ENCODE peak calls at places on chromosome 1, in nine cellular contexts. U, P, J, S, Z, D, Y, C and N are unnamed samples.

GRCh38 chr1:175857756-175858155 is 114.4 kb upstream of the TNR start:
- DNase-seq in U (no peak), P (no peak), J (no peak), S (no peak), Z (no peak), D (no peak), Y (no peak), C (no peak), N (no peak)

GRCh38 chr1:228099331-228099732 is 3.8 kb downstream of the C1orf35 start:
- DNase-seq in U (no peak), P (no peak), J (no peak), S (no peak), Z (no peak), D (no peak), Y (no peak), C (no peak), N (no peak)

GRCh38 chr1:25055045-25055780 is 125.1 kb upstream of the RUNX3 start:
- DNase-seq in U (no peak), P (no peak), J (no peak), S (no peak), Z (no peak), D (no peak), Y (no peak), C (peak), N (no peak)

GRCh38 chr1:15749399-15750291 is 7.3 kb downstream of the TMEM82 start:
- DNase-seq in U (no peak), P (no peak), J (no peak), S (no peak), Z (peak), D (no peak), Y (no peak), C (no peak), N (no peak)

GRCh38 chr1:87814573-87814972 is 485.9 kb downstream of the LMO4 start:
- DNase-seq in U (no peak), P (no peak), J (no peak), S (no peak), Z (no peak), D (no peak), Y (no peak), C (no peak), N (no peak)

GRCh38 chr1:161139765-161140164 is 7.3 kb upstream of the DEDD start:
- DNase-seq in U (peak), P (peak), J (no peak), S (peak), Z (peak), D (peak), Y (no peak), C (no peak), N (peak)

GRCh38 chr1:7560128-7560527 is 211.0 kb upstream of the VAMP3 start:
- DNase-seq in U (no peak), P (no peak), J (no peak), S (no peak), Z (no peak), D (no peak), Y (no peak), C (no peak), N (no peak)

GRCh38 chr1:209106237-209106741 is 477.2 kb upstream of the CAMK1G start:
- DNase-seq in U (no peak), P (peak), J (no peak), S (no peak), Z (peak), D (no peak), Y (peak), C (no peak), N (no peak)

GRCh38 chr1:61184035-61184713 is 101.8 kb downstream of the NFIA start:
- DNase-seq in U (no peak), P (no peak), J (no peak), S (no peak), Z (peak), D (no peak), Y (peak), C (no peak), N (peak)

GRCh38 chr1:109265741-109266330 is 16.5 kb downstream of the CELSR2 start:
- DNase-seq in U (no peak), P (no peak), J (no peak), S (no peak), Z (no peak), D (no peak), Y (no peak), C (no peak), N (no peak)

GRCh38 chr1:233614743-233615521 is 1.0 kb downstream of the KCNK1 start:
- DNase-seq in U (no peak), P (peak), J (no peak), S (no peak), Z (no peak), D (no peak), Y (no peak), C (no peak), N (no peak)

GRCh38 chr1:163410073-163410522 is 88.3 kb downstream of the NUF2 start:
- DNase-seq in U (peak), P (peak), J (no peak), S (peak), Z (peak), D (no peak), Y (peak), C (peak), N (peak)

GRCh38 chr1:99180343-99180808 is 83.9 kb upstream of the PLPPR4 start:
- DNase-seq in U (peak), P (peak), J (peak), S (peak), Z (peak), D (peak), Y (peak), C (peak), N (peak)

GRCh38 chr1:26959722-26960624 is at the start of gene KDF1:
- DNase-seq in U (no peak), P (peak), J (no peak), S (no peak), Z (no peak), D (peak), Y (no peak), C (peak), N (no peak)

GRCh38 chr1:37763791-37764741 is 854 bp downstream of the EPHA10 start:
- DNase-seq in U (peak), P (peak), J (no peak), S (peak), Z (peak), D (peak), Y (peak), C (no peak), N (peak)

GRCh38 chr1:145956776-145957442 is 908 bp downstream of the LIX1L start:
- DNase-seq in U (no peak), P (no peak), J (no peak), S (no peak), Z (peak), D (no peak), Y (no peak), C (no peak), N (no peak)

GRCh38 chr1:8814870-8815269 is 2.6 kb downstream of the RERE start:
- DNase-seq in U (no peak), P (no peak), J (no peak), S (no peak), Z (no peak), D (no peak), Y (no peak), C (no peak), N (peak)

GRCh38 chr1:156160000-156160743 is 6.8 kb downstream of the SEMA4A start:
- DNase-seq in U (no peak), P (no peak), J (no peak), S (no peak), Z (no peak), D (no peak), Y (no peak), C (no peak), N (no peak)

GRCh38 chr1:247332215-247332900 is 691 bp upstream of the ZNF496 start:
- DNase-seq in U (peak), P (peak), J (peak), S (peak), Z (peak), D (peak), Y (no peak), C (peak), N (no peak)

GRCh38 chr1:174406421-174406820 is 41.3 kb upstream of the GPR52 start:
- DNase-seq in U (no peak), P (no peak), J (no peak), S (no peak), Z (no peak), D (no peak), Y (no peak), C (no peak), N (no peak)